ENCODE peak calls at places on chromosomes 13 and 19, in four cellular contexts. T, N, X and W are unnamed samples.

GRCh38 chr13:48828962-48829405 is 146.7 kb upstream of the FNDC3A start:
- DNase-seq in T (peak), N (no peak), X (peak), W (no peak)

GRCh38 chr13:50990050-50990449 is 80.5 kb downstream of the RNASEH2B start:
- DNase-seq in T (no peak), N (no peak), X (no peak), W (no peak)

GRCh38 chr19:40303765-40304164 is 18.6 kb upstream of the AKT2 start:
- DNase-seq in T (no peak), N (no peak), X (no peak), W (no peak)

GRCh38 chr19:40702337-40703012 is 12.0 kb upstream of the NUMBL start:
- DNase-seq in T (no peak), N (no peak), X (no peak), W (peak)

GRCh38 chr19:12494260-12494860 is 9.7 kb upstream of the ZNF709 start:
- DNase-seq in T (no peak), N (no peak), X (no peak), W (no peak)

GRCh38 chr19:32199501-32200040 is 145.8 kb upstream of the ZNF507 start:
- DNase-seq in T (no peak), N (no peak), X (no peak), W (no peak)

GRCh38 chr19:28606269-28607032 is 606.5 kb downstream of the UQCRFS1 start:
- DNase-seq in T (no peak), N (no peak), X (no peak), W (no peak)

GRCh38 chr19:955803-956746 is 28.1 kb upstream of the WDR18 start:
- DNase-seq in T (no peak), N (no peak), X (no peak), W (no peak)

GRCh38 chr13:89959074-89959473 is 1388.4 kb upstream of the MIR17HG start:
- DNase-seq in T (no peak), N (no peak), X (no peak), W (no peak)

GRCh38 chr19:3507371-3508120 is 1.4 kb downstream of the FZR1 start:
- DNase-seq in T (no peak), N (peak), X (peak), W (no peak)

GRCh38 chr13:110794209-110794608 is 80.7 kb downstream of the ING1 start:
- DNase-seq in T (no peak), N (no peak), X (no peak), W (no peak)

GRCh38 chr19:1122972-1123363 is 19.2 kb downstream of the GPX4 start:
- DNase-seq in T (peak), N (peak), X (peak), W (no peak)

GRCh38 chr19:38203197-38203596 is 20.8 kb downstream of the DPF1 start:
- DNase-seq in T (no peak), N (no peak), X (no peak), W (no peak)

GRCh38 chr13:41900918-41901317 is 60.0 kb downstream of the VWA8 start:
- DNase-seq in T (no peak), N (no peak), X (no peak), W (no peak)

GRCh38 chr13:51444922-51445321 is 7.9 kb downstream of the INTS6 start:
- DNase-seq in T (no peak), N (peak), X (peak), W (no peak)

GRCh38 chr19:39563408-39563807 is 23.4 kb upstream of the EID2 start:
- DNase-seq in T (no peak), N (peak), X (no peak), W (no peak)

GRCh38 chr19:8638078-8638619 is 7.7 kb downstream of the NFILZ start:
- DNase-seq in T (no peak), N (no peak), X (no peak), W (no peak)

GRCh38 chr19:14114439-14114838 is 3.1 kb downstream of the PRKACA start:
- DNase-seq in T (no peak), N (no peak), X (no peak), W (no peak)

GRCh38 chr13:74070513-74070912 is 63.7 kb downstream of the KLF12 start:
- DNase-seq in T (no peak), N (no peak), X (no peak), W (no peak)

GRCh38 chr19:4678881-4679379 is 8.8 kb upstream of the MYDGF start:
- DNase-seq in T (no peak), N (no peak), X (peak), W (no peak)

GRCh38 chr13:48580886-48581285 is 48.0 kb upstream of the RCBTB2 start:
- DNase-seq in T (no peak), N (no peak), X (no peak), W (no peak)